ENCODE peak calls at places on chromosomes 6 and 20, in eight cellular contexts. One of them, this sample, is unnamed.

GRCh38 chr6:168216139-168216538 is 103.4 kb downstream of the DACT2 start:
- ATAC-seq in HepG2: no peak
- ATAC-seq in body of pancreas: no peak
- ATAC-seq in A549: no peak
- ATAC-seq in right lobe of liver: no peak
- ATAC-seq in GM12878: no peak
- ATAC-seq in K562: no peak
- ATAC-seq in heart left ventricle: no peak
- ATAC-seq in this sample: no peak

GRCh38 chr6:90575267-90575666 is 11.6 kb downstream of the MAP3K7 start:
- ATAC-seq in HepG2: no peak
- ATAC-seq in body of pancreas: no peak
- ATAC-seq in A549: no peak
- ATAC-seq in right lobe of liver: no peak
- ATAC-seq in GM12878: no peak
- ATAC-seq in K562: no peak
- ATAC-seq in heart left ventricle: no peak
- ATAC-seq in this sample: no peak

GRCh38 chr6:125802943-125803377 is 12.2 kb downstream of the NCOA7 start:
- ATAC-seq in HepG2: no peak
- ATAC-seq in body of pancreas: peak; percentile 79
- ATAC-seq in A549: no peak
- ATAC-seq in right lobe of liver: peak; percentile 54
- ATAC-seq in GM12878: peak; percentile 29
- ATAC-seq in K562: no peak
- ATAC-seq in heart left ventricle: peak; percentile 29
- ATAC-seq in this sample: no peak

GRCh38 chr20:47607208-47607613 is 105.5 kb downstream of the NCOA3 start:
- ATAC-seq in HepG2: no peak
- ATAC-seq in body of pancreas: no peak
- ATAC-seq in A549: no peak
- ATAC-seq in right lobe of liver: peak; percentile 35
- ATAC-seq in GM12878: no peak
- ATAC-seq in K562: peak; percentile 75
- ATAC-seq in heart left ventricle: no peak
- ATAC-seq in this sample: no peak

GRCh38 chr6:123214433-123214832 is 218.4 kb downstream of the CLVS2 start:
- ATAC-seq in HepG2: no peak
- ATAC-seq in body of pancreas: no peak
- ATAC-seq in A549: no peak
- ATAC-seq in right lobe of liver: no peak
- ATAC-seq in GM12878: no peak
- ATAC-seq in K562: no peak
- ATAC-seq in heart left ventricle: no peak
- ATAC-seq in this sample: no peak

GRCh38 chr6:47679507-47679906 is 18.9 kb upstream of the ADGRF4 start:
- ATAC-seq in HepG2: no peak
- ATAC-seq in body of pancreas: no peak
- ATAC-seq in A549: no peak
- ATAC-seq in right lobe of liver: no peak
- ATAC-seq in GM12878: no peak
- ATAC-seq in K562: no peak
- ATAC-seq in heart left ventricle: no peak
- ATAC-seq in this sample: no peak

GRCh38 chr6:14922306-14922705 is 323.6 kb upstream of the JARID2 start:
- ATAC-seq in HepG2: no peak
- ATAC-seq in body of pancreas: no peak
- ATAC-seq in A549: no peak
- ATAC-seq in right lobe of liver: peak; percentile 31
- ATAC-seq in GM12878: no peak
- ATAC-seq in K562: no peak
- ATAC-seq in heart left ventricle: peak; percentile 41
- ATAC-seq in this sample: peak; percentile 20

GRCh38 chr20:54843891-54844290 is 368.5 kb downstream of the DOK5 start:
- ATAC-seq in HepG2: no peak
- ATAC-seq in body of pancreas: no peak
- ATAC-seq in A549: no peak
- ATAC-seq in right lobe of liver: no peak
- ATAC-seq in GM12878: no peak
- ATAC-seq in K562: no peak
- ATAC-seq in heart left ventricle: no peak
- ATAC-seq in this sample: no peak

GRCh38 chr6:133865680-133866079 is 23.2 kb upstream of the TCF21 start:
- ATAC-seq in HepG2: no peak
- ATAC-seq in body of pancreas: no peak
- ATAC-seq in A549: no peak
- ATAC-seq in right lobe of liver: no peak
- ATAC-seq in GM12878: no peak
- ATAC-seq in K562: no peak
- ATAC-seq in heart left ventricle: no peak
- ATAC-seq in this sample: no peak

GRCh38 chr6:168393126-168393870 is 47.7 kb upstream of the SMOC2 start:
- ATAC-seq in HepG2: no peak
- ATAC-seq in body of pancreas: no peak
- ATAC-seq in A549: no peak
- ATAC-seq in right lobe of liver: no peak
- ATAC-seq in GM12878: no peak
- ATAC-seq in K562: no peak
- ATAC-seq in heart left ventricle: no peak
- ATAC-seq in this sample: no peak

GRCh38 chr6:34159844-34160243 is 14.0 kb upstream of the GRM4 start:
- ATAC-seq in HepG2: no peak
- ATAC-seq in body of pancreas: no peak
- ATAC-seq in A549: no peak
- ATAC-seq in right lobe of liver: no peak
- ATAC-seq in GM12878: no peak
- ATAC-seq in K562: no peak
- ATAC-seq in heart left ventricle: no peak
- ATAC-seq in this sample: no peak

GRCh38 chr6:35497571-35498406 is 910 bp upstream of the TEAD3 start:
- ATAC-seq in HepG2: peak; percentile 8
- ATAC-seq in body of pancreas: peak; percentile 13
- ATAC-seq in A549: peak; percentile 47
- ATAC-seq in right lobe of liver: peak; percentile 3
- ATAC-seq in GM12878: peak; percentile 49
- ATAC-seq in K562: peak; percentile 64
- ATAC-seq in heart left ventricle: peak; percentile 67
- ATAC-seq in this sample: peak; percentile 47

GRCh38 chr6:144778773-144779531 is 493.8 kb downstream of the UTRN start:
- ATAC-seq in HepG2: peak; percentile 75
- ATAC-seq in body of pancreas: no peak
- ATAC-seq in A549: no peak
- ATAC-seq in right lobe of liver: peak; percentile 45
- ATAC-seq in GM12878: peak; percentile 71
- ATAC-seq in K562: peak; percentile 60
- ATAC-seq in heart left ventricle: no peak
- ATAC-seq in this sample: no peak

DNA sequence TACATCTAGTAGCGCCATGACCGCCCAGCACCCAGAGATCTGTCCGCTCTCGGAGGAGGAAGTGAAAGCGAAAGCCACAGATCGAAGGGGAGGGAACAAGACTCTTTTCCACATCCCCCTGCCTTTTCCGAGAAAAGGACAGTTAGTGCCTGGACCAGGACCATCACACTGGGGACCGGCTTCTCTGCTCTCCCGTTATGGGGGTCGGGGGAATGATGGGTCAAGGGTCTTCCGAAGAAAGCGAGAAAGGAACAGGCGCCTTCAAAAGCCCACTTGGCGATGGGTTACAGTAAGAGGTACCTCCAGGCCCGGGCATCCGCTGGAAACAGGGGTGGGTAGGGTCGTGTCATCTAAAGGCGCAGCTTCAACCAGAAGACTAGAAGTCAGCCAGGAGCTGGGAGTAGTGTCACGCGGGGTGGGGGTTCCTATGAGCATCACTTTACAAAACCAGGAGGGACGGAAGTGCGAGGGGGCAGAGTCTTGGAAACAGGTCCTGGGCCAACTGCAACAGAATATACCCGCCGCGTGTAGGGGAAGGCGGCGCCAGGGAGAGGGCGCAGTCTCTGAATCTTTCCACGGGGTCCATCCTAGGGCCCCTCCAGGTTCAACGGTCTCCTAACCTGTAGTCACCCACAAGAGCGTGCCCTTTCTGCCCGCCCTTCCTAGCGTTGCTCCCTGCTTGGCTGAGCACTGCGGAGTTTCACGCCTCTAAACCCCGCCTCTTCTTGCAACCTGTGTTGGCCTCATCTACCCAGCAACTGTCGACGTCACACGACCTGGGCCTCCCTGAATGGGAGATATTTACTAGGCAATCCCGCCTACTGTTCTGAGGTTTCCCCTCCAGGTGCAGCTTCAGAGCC is at the start of gene PSMB8:
- ATAC-seq in HepG2: peak; percentile 97
- ATAC-seq in body of pancreas: peak; percentile 98
- ATAC-seq in A549: peak; percentile 99
- ATAC-seq in right lobe of liver: peak; percentile 95
- ATAC-seq in GM12878: peak; percentile 75
- ATAC-seq in K562: peak; percentile 100
- ATAC-seq in heart left ventricle: peak; percentile 97
- ATAC-seq in this sample: peak; percentile 97
- TF ChIP-seq POLR2A in HepG2: peak; percentile 57
- TF ChIP-seq POLR2A in body of pancreas: peak; percentile 78
- TF ChIP-seq POLR2A in A549: no peak
- TF ChIP-seq POLR2A in right lobe of liver: peak; percentile 82
- TF ChIP-seq POLR2A in GM12878: peak; percentile 81
- TF ChIP-seq POLR2A in K562: no peak
- TF ChIP-seq POLR2A in heart left ventricle: no peak
- TF ChIP-seq POLR2A in this sample: peak; percentile 54

GRCh38 chr6:127637830-127638229 is 60.9 kb downstream of the C6orf58 start:
- ATAC-seq in HepG2: no peak
- ATAC-seq in body of pancreas: no peak
- ATAC-seq in A549: no peak
- ATAC-seq in right lobe of liver: no peak
- ATAC-seq in GM12878: no peak
- ATAC-seq in K562: no peak
- ATAC-seq in heart left ventricle: no peak
- ATAC-seq in this sample: no peak
- TF ChIP-seq CTCF in HepG2: no peak
- TF ChIP-seq CTCF in body of pancreas: no peak
- TF ChIP-seq CTCF in A549: no peak
- TF ChIP-seq CTCF in right lobe of liver: no peak
- TF ChIP-seq CTCF in GM12878: no peak
- TF ChIP-seq CTCF in K562: no peak
- TF ChIP-seq CTCF in heart left ventricle: no peak
- TF ChIP-seq CTCF in this sample: no peak

GRCh38 chr20:40688129-40689099 is 622 bp downstream of the MAFB start:
- ATAC-seq in HepG2: peak; percentile 3
- ATAC-seq in body of pancreas: peak; percentile 1
- ATAC-seq in A549: no peak
- ATAC-seq in right lobe of liver: no peak
- ATAC-seq in GM12878: no peak
- ATAC-seq in K562: no peak
- ATAC-seq in heart left ventricle: peak; percentile 13
- ATAC-seq in this sample: peak; percentile 2
- H3K4me3 ChIP-seq in HepG2: peak overlapping the region; percentile 50
- H3K4me3 ChIP-seq in body of pancreas: peak overlapping the region; percentile 0
- H3K4me3 ChIP-seq in A549: peak overlapping the region; percentile 48
- H3K4me3 ChIP-seq in right lobe of liver: peak overlapping the region; percentile 80
- H3K4me3 ChIP-seq in GM12878: no peak overlapping the region
- H3K4me3 ChIP-seq in K562: no peak overlapping the region
- H3K4me3 ChIP-seq in heart left ventricle: peak overlapping the region; percentile 60
- H3K4me3 ChIP-seq in this sample: peak overlapping the region; percentile 73

GRCh38 chr20:381581-382290 is 1.2 kb downstream of the TRIB3 start:
- ATAC-seq in HepG2: peak; percentile 69
- ATAC-seq in body of pancreas: peak; percentile 80
- ATAC-seq in A549: peak; percentile 68
- ATAC-seq in right lobe of liver: peak; percentile 91
- ATAC-seq in GM12878: peak; percentile 85
- ATAC-seq in K562: peak; percentile 75
- ATAC-seq in heart left ventricle: peak; percentile 77
- ATAC-seq in this sample: peak; percentile 77
- TF ChIP-seq POLR2A in HepG2: peak; percentile 90
- TF ChIP-seq POLR2A in body of pancreas: peak; percentile 58
- TF ChIP-seq POLR2A in A549: peak; percentile 41
- TF ChIP-seq POLR2A in right lobe of liver: peak; percentile 86
- TF ChIP-seq POLR2A in GM12878: peak; percentile 79
- TF ChIP-seq POLR2A in K562: peak; percentile 82
- TF ChIP-seq POLR2A in heart left ventricle: no peak
- TF ChIP-seq POLR2A in this sample: no peak

DNA sequence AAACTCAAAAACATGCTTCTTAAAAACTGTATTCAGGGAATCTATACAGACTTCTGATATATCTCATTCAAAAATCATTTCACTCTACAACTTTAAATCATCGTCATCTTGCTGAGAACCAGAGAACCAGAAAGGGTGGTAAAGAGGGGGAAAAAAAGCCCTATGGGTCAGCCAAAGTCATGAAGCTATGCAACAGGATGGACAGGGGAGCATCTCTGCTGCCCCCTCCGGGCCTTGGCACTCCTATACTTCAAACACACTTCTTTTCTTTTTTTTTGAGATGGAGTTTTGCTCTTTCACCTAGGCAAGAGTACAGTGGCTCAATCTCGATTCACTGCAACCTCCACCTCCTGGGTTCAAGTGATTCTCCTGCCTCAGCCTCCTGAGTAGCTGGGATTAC is 73.5 kb upstream of the NFATC2 start:
- ATAC-seq in HepG2: peak; percentile 69
- ATAC-seq in body of pancreas: no peak
- ATAC-seq in A549: peak; percentile 77
- ATAC-seq in right lobe of liver: no peak
- ATAC-seq in GM12878: peak; percentile 70
- ATAC-seq in K562: peak; percentile 46
- ATAC-seq in heart left ventricle: no peak
- ATAC-seq in this sample: no peak
- TF ChIP-seq CTCF in HepG2: peak; percentile 21
- TF ChIP-seq CTCF in body of pancreas: no peak
- TF ChIP-seq CTCF in A549: peak; percentile 11
- TF ChIP-seq CTCF in right lobe of liver: no peak
- TF ChIP-seq CTCF in GM12878: peak; percentile 26
- TF ChIP-seq CTCF in K562: peak; percentile 21
- TF ChIP-seq CTCF in heart left ventricle: no peak
- TF ChIP-seq CTCF in this sample: no peak

GRCh38 chr6:132401120-132401940 is at the start of gene MOXD1:
- ATAC-seq in HepG2: peak; percentile 96
- ATAC-seq in body of pancreas: peak; percentile 85
- ATAC-seq in A549: peak; percentile 95
- ATAC-seq in right lobe of liver: peak; percentile 86
- ATAC-seq in GM12878: peak; percentile 66
- ATAC-seq in K562: peak; percentile 88
- ATAC-seq in heart left ventricle: peak; percentile 95
- ATAC-seq in this sample: peak; percentile 91

GRCh38 chr6:132400641-132401119 is 595 bp downstream of the MOXD1 start:
- ATAC-seq in HepG2: peak; percentile 55
- ATAC-seq in body of pancreas: peak; percentile 30
- ATAC-seq in A549: peak; percentile 64
- ATAC-seq in right lobe of liver: peak; percentile 37
- ATAC-seq in GM12878: peak; percentile 36
- ATAC-seq in K562: no peak
- ATAC-seq in heart left ventricle: peak; percentile 34
- ATAC-seq in this sample: peak; percentile 26

GRCh38 chr6:132395015-132395597 is 6.2 kb downstream of the MOXD1 start:
- ATAC-seq in HepG2: no peak
- ATAC-seq in body of pancreas: no peak
- ATAC-seq in A549: no peak
- ATAC-seq in right lobe of liver: no peak
- ATAC-seq in GM12878: no peak
- ATAC-seq in K562: no peak
- ATAC-seq in heart left ventricle: no peak
- ATAC-seq in this sample: no peak

GRCh38 chr6:132401941-132402275 is 633 bp upstream of the MOXD1 start:
- ATAC-seq in HepG2: no peak
- ATAC-seq in body of pancreas: no peak
- ATAC-seq in A549: no peak
- ATAC-seq in right lobe of liver: no peak
- ATAC-seq in GM12878: no peak
- ATAC-seq in K562: no peak
- ATAC-seq in heart left ventricle: no peak
- ATAC-seq in this sample: no peak

GRCh38 chr6:132399376-132400074 is 1.8 kb downstream of the MOXD1 start:
- ATAC-seq in HepG2: no peak
- ATAC-seq in body of pancreas: no peak
- ATAC-seq in A549: no peak
- ATAC-seq in right lobe of liver: no peak
- ATAC-seq in GM12878: no peak
- ATAC-seq in K562: no peak
- ATAC-seq in heart left ventricle: no peak
- ATAC-seq in this sample: no peak
- H3K4me3 ChIP-seq in HepG2: no peak overlapping the region
- H3K4me3 ChIP-seq in body of pancreas: no peak overlapping the region
- H3K4me3 ChIP-seq in A549: no peak overlapping the region
- H3K4me3 ChIP-seq in right lobe of liver: no peak overlapping the region
- H3K4me3 ChIP-seq in GM12878: peak overlapping the region; percentile 66
- H3K4me3 ChIP-seq in K562: no peak overlapping the region
- H3K4me3 ChIP-seq in heart left ventricle: no peak overlapping the region
- H3K4me3 ChIP-seq in this sample: peak overlapping the region; percentile 79